ENCODE peak calls at places on chromosomes 12 and 14, in four cellular contexts. One of them, this sample, is unnamed.
A peak's percentile ranks its signal among the peaks of the same experiment; 100 is the strongest.

GRCh38 chr12:64044171-64044570 is 177.9 kb downstream of the KICS2 start:
- DNase-seq in body of pancreas: no peak
- DNase-seq in Peyer's patch: no peak
- DNase-seq in PC-3: no peak
- DNase-seq in this sample: no peak

GRCh38 chr14:100586520-100587247 is 533 bp downstream of the BEGAIN start:
- DNase-seq in Peyer's patch: peak; percentile 65
- DNase-seq in body of pancreas: peak; percentile 41
- DNase-seq in PC-3: peak; percentile 56
- DNase-seq in this sample: no peak

GRCh38 chr12:96829354-96829753 is 77.7 kb upstream of the NEDD1 start:
- DNase-seq in body of pancreas: no peak
- DNase-seq in PC-3: no peak
- DNase-seq in Peyer's patch: no peak
- DNase-seq in this sample: no peak

GRCh38 chr14:91244501-91244901 is at the start of gene GPR68:
- DNase-seq in body of pancreas: peak; percentile 34
- DNase-seq in PC-3: no peak
- DNase-seq in Peyer's patch: no peak
- DNase-seq in this sample: no peak

GRCh38 chr12:1474059-1474537 is 120.3 kb downstream of the FBXL14 start:
- DNase-seq in Peyer's patch: no peak
- DNase-seq in body of pancreas: no peak
- DNase-seq in PC-3: peak; percentile 95
- DNase-seq in this sample: no peak

GRCh38 chr14:61558271-61558670 is 137.0 kb upstream of the HIF1A start:
- DNase-seq in Peyer's patch: no peak
- DNase-seq in PC-3: no peak
- DNase-seq in body of pancreas: no peak
- DNase-seq in this sample: no peak

GRCh38 chr12:112207397-112207924 is 82.1 kb downstream of the TRAFD1 start:
- DNase-seq in Peyer's patch: no peak
- DNase-seq in body of pancreas: no peak
- DNase-seq in PC-3: no peak
- DNase-seq in this sample: no peak

GRCh38 chr12:25694072-25694471 is 141.0 kb upstream of the LMNTD1 start:
- DNase-seq in Peyer's patch: no peak
- DNase-seq in PC-3: peak; percentile 83
- DNase-seq in body of pancreas: no peak
- DNase-seq in this sample: no peak

GRCh38 chr12:30437616-30438015 is 258.1 kb downstream of the IPO8 start:
- DNase-seq in PC-3: no peak
- DNase-seq in body of pancreas: no peak
- DNase-seq in Peyer's patch: no peak
- DNase-seq in this sample: no peak

GRCh38 chr14:61033851-61034250 is 52.8 kb downstream of the SLC38A6 start:
- DNase-seq in PC-3: no peak
- DNase-seq in body of pancreas: no peak
- DNase-seq in Peyer's patch: no peak
- DNase-seq in this sample: no peak

GRCh38 chr12:107514887-107515445 is 170.6 kb upstream of the PWP1 start:
- DNase-seq in Peyer's patch: no peak
- DNase-seq in body of pancreas: no peak
- DNase-seq in PC-3: peak; percentile 72
- DNase-seq in this sample: no peak

DNA sequence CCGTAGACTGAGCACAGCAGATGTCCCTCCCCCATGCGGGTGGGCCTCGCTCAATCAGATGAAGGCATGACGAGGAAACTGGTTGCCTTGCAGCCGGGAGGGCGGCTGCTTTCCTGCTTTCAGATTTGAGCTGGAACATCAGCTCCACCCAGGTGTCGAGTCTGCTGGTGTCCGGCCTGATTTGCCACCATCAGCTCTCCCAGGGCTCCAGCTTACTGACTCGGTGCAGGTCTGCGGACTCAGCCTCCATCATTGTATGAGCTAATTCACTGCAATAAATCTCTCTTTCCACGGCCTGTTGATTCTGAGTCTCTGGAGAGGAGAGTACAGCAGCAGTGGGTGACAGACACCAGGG is 156.2 kb downstream of the KIF26A start:
- DNase-seq in PC-3: no peak
- DNase-seq in body of pancreas: peak; percentile 3
- DNase-seq in Peyer's patch: peak; percentile 46
- DNase-seq in this sample: no peak
- TF ChIP-seq CTCF in PC-3: no peak
- TF ChIP-seq CTCF in body of pancreas: no peak
- TF ChIP-seq CTCF in Peyer's patch: no peak
- TF ChIP-seq CTCF in this sample: no peak

GRCh38 chr12:106140223-106140986 is 1.7 kb upstream of the NUAK1 start:
- DNase-seq in body of pancreas: peak; percentile 30
- DNase-seq in PC-3: no peak
- DNase-seq in Peyer's patch: no peak
- DNase-seq in this sample: no peak
- H3K4me3 ChIP-seq in body of pancreas: no peak overlapping the region
- H3K4me3 ChIP-seq in PC-3: peak overlapping the region; percentile 82
- H3K4me3 ChIP-seq in Peyer's patch: peak overlapping the region; percentile 48
- H3K4me3 ChIP-seq in this sample: peak overlapping the region; percentile 82

GRCh38 chr12:11746024-11746771 is 96.7 kb downstream of the ETV6 start:
- DNase-seq in body of pancreas: no peak
- DNase-seq in Peyer's patch: no peak
- DNase-seq in PC-3: peak; percentile 72
- DNase-seq in this sample: no peak
- H3K27ac ChIP-seq in body of pancreas: no peak overlapping the region
- H3K27ac ChIP-seq in Peyer's patch: peak overlapping the region; percentile 26
- H3K27ac ChIP-seq in PC-3: peak overlapping the region; percentile 84
- H3K27ac ChIP-seq in this sample: no peak overlapping the region

DNA sequence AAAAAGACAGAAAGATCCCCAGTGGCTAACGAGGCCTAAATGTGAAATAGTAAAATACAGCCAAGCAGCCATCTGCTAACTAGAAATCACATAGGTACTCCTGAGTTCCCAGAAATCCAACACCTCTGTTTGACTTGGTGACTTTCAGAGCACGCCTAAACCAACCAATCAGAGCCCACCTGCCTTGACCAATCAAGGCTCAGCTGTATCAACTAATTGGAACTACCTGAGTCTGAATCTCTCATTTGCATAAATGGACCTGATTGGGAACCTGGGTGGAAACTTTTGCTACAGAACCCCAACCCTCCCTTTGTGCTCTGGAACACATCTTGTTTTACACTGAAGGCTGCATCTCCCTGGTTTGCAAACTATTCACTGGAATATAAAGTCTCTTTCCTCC is 5.1 kb upstream of the TCL1B start:
- DNase-seq in Peyer's patch: no peak
- DNase-seq in PC-3: no peak
- DNase-seq in body of pancreas: no peak
- DNase-seq in this sample: no peak
- TF ChIP-seq CTCF in Peyer's patch: no peak
- TF ChIP-seq CTCF in PC-3: no peak
- TF ChIP-seq CTCF in body of pancreas: no peak
- TF ChIP-seq CTCF in this sample: no peak

GRCh38 chr12:124495194-124495983 is 72.0 kb downstream of the NCOR2 start:
- DNase-seq in Peyer's patch: no peak
- DNase-seq in PC-3: no peak
- DNase-seq in body of pancreas: no peak
- DNase-seq in this sample: no peak

GRCh38 chr12:124497658-124498057 is 69.8 kb downstream of the NCOR2 start:
- DNase-seq in Peyer's patch: no peak
- DNase-seq in PC-3: no peak
- DNase-seq in body of pancreas: peak; percentile 87
- DNase-seq in this sample: no peak

GRCh38 chr12:124498178-124498869 is 69.1 kb downstream of the NCOR2 start:
- DNase-seq in PC-3: no peak
- DNase-seq in Peyer's patch: no peak
- DNase-seq in body of pancreas: peak; percentile 40
- DNase-seq in this sample: no peak

GRCh38 chr12:124497039-124497438 is 70.4 kb downstream of the NCOR2 start:
- DNase-seq in PC-3: no peak
- DNase-seq in body of pancreas: no peak
- DNase-seq in Peyer's patch: no peak
- DNase-seq in this sample: no peak

DNA sequence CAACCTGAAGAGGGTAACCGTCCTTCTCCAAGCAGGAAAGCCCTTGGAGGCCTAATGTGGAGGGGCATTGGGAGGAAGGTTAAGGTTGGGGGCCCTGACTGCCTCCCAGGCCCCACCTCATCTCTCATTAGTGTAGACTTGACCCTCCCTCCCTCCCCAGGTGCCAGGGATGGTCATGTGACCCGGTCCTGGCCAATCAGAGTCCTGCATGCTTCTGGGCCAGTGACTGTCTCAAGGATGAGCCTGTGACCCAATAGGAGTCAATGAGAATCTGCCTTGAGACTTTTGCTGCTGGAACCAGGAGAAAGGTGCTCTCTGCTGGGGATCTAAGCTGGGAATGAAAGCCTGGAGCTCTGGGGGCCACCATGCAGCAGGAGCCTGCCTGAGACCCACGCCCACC is 70.8 kb downstream of the NCOR2 start:
- DNase-seq in body of pancreas: no peak
- DNase-seq in PC-3: peak; percentile 13
- DNase-seq in Peyer's patch: no peak
- DNase-seq in this sample: no peak
- H3K4me3 ChIP-seq in body of pancreas: no peak overlapping the region
- H3K4me3 ChIP-seq in PC-3: no peak overlapping the region
- H3K4me3 ChIP-seq in Peyer's patch: no peak overlapping the region
- H3K4me3 ChIP-seq in this sample: no peak overlapping the region

DNA sequence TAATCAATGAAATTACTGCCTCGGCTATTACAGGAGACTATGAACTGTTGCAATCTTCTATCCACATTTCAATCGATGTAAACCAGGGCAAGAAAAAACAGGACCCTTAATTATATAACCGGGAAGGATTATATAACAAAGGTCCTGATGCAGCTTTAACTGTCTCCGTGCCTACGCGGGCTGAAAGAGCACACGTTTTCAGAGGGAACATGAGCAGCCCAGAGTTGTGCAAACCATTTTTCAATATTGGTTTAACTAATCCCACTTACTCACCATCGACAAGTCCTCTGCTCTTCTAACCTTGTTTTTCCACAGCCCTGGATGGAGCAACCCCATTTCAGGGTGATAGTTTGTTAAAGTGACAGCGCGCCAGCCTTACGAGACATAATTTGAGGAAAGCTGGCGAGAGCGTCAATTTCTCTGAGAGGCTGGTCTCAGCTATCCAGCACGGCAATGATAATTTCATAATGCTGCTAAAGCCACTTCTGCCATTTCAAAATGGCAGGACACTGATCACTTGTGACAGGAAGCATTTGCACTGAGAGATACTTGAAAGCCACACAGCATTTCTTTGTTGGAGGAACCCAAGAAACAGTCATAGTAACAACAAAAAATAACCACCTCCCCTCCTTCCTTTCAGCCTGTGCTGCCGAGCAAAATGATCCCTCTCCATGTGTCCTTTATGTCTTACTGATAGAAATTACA is 184.5 kb downstream of the FOXN3 start:
- DNase-seq in body of pancreas: no peak
- DNase-seq in Peyer's patch: no peak
- DNase-seq in PC-3: no peak
- DNase-seq in this sample: no peak
- H3K27ac ChIP-seq in body of pancreas: no peak overlapping the region
- H3K27ac ChIP-seq in Peyer's patch: no peak overlapping the region
- H3K27ac ChIP-seq in PC-3: no peak overlapping the region
- H3K27ac ChIP-seq in this sample: peak overlapping the region; percentile 52

GRCh38 chr14:24251880-24252288 is 9.5 kb upstream of the TINF2 start:
- DNase-seq in Peyer's patch: no peak
- DNase-seq in body of pancreas: no peak
- DNase-seq in PC-3: peak; percentile 15
- DNase-seq in this sample: no peak
- TF ChIP-seq CTCF in Peyer's patch: no peak
- TF ChIP-seq CTCF in body of pancreas: no peak
- TF ChIP-seq CTCF in PC-3: no peak
- TF ChIP-seq CTCF in this sample: no peak

This sample was measured in esophagus squamous epithelium.